ENCODE peak calls at places on chromosomes 16 and 17, in five cellular contexts. V is GM04504, U is fibroblast of the conjunctiva, D is GM23248, Z is NCI-H1417 treated with DMSO at 0.1 percent for 48 hours. X is an unnamed sample.

GRCh38 chr17:82871776-82872561 is 32.1 kb upstream of the ZNF750 start:
- DNase-seq in U (no peak), V (no peak), D (no peak), Z (no peak), X (no peak)

GRCh38 chr17:46097497-46097896 is 95.7 kb downstream of the KANSL1 start:
- DNase-seq in V (no peak), D (no peak), Z (no peak), U (no peak), X (no peak)

GRCh38 chr16:1918890-1919679 is 870 bp upstream of the HS3ST6 start:
- DNase-seq in U (no peak), D (no peak), Z (no peak), V (no peak), X (peak)

GRCh38 chr16:54363760-54364159 is 77.2 kb upstream of the IRX3 start:
- DNase-seq in D (no peak), V (no peak), Z (no peak), U (no peak), X (no peak)

GRCh38 chr16:88356727-88357199 is 26.0 kb upstream of the ZNF469 start:
- DNase-seq in D (no peak), V (no peak), U (no peak), Z (no peak), X (peak)

GRCh38 chr17:41687828-41688640 is 651 bp upstream of the EIF1 start:
- DNase-seq in V (no peak), U (no peak), D (peak), Z (peak), X (peak)

GRCh38 chr17:40612510-40613244 is 34.9 kb downstream of the SMARCE1 start:
- DNase-seq in U (no peak), V (no peak), Z (no peak), D (peak), X (no peak)

GRCh38 chr17:36463916-36464764 is 22.3 kb upstream of the ZNHIT3 start:
- DNase-seq in V (peak), D (peak), U (peak), Z (no peak), X (peak)

GRCh38 chr16:29811896-29812665 is at the start of gene PRRT2:
- DNase-seq in V (no peak), U (no peak), D (peak), Z (peak), X (peak)

GRCh38 chr16:85989863-85990643 is 91.1 kb downstream of the IRF8 start:
- DNase-seq in D (no peak), U (no peak), V (no peak), Z (no peak), X (peak)

GRCh38 chr16:50238314-50238713 is 28.0 kb upstream of the ADCY7 start:
- DNase-seq in V (no peak), U (no peak), D (no peak), Z (no peak), X (no peak)

GRCh38 chr17:41528959-41529353 is 848 bp upstream of the KRT19 start:
- DNase-seq in U (no peak), V (no peak), Z (no peak), D (no peak), X (peak)

GRCh38 chr17:64345691-64346376 is 44.8 kb downstream of the PECAM1 start:
- DNase-seq in U (no peak), V (no peak), Z (no peak), D (no peak), X (no peak)

GRCh38 chr16:49459953-49460735 is 86.5 kb downstream of the C16orf78 start:
- DNase-seq in D (no peak), Z (no peak), V (no peak), U (no peak), X (no peak)

GRCh38 chr17:32546031-32546444 is 59.2 kb downstream of the CDK5R1 start:
- DNase-seq in D (no peak), Z (peak), U (no peak), V (no peak), X (no peak)

GRCh38 chr17:10099051-10099571 is 99.3 kb downstream of the GAS7 start:
- DNase-seq in V (peak), D (peak), U (peak), Z (no peak), X (peak)

GRCh38 chr17:49494937-49495841 is at the start of gene NGFR:
- DNase-seq in Z (no peak), U (no peak), D (peak), V (no peak), X (peak)

GRCh38 chr17:50117202-50118040 is 12.5 kb downstream of the SAMD14 start:
- DNase-seq in D (peak), U (no peak), V (no peak), Z (no peak), X (peak)

GRCh38 chr17:11240041-11240801 is 792 bp upstream of the SHISA6 start:
- DNase-seq in Z (no peak), D (peak), V (no peak), U (no peak), X (peak)

GRCh38 chr17:57486978-57487377 is 230.7 kb downstream of the MSI2 start:
- DNase-seq in Z (no peak), D (no peak), V (no peak), U (no peak), X (no peak)

GRCh38 chr17:44071198-44071520 is 624 bp downstream of the G6PC3 start:
- DNase-seq in D (no peak), V (no peak), U (no peak), Z (no peak), X (no peak)

GRCh38 chr16:67647681-67648080 is 2.7 kb downstream of the CARMIL2 start:
- DNase-seq in D (no peak), Z (no peak), U (no peak), V (no peak), X (no peak)